ENCODE peak calls at places on chromosomes 12 and 14, in eight cellular contexts. One of them, this sample, is unnamed.
A peak's percentile ranks its signal among the peaks of the same experiment; 100 is the strongest.

GRCh38 chr12:68440068-68440581 is 108.0 kb upstream of the MDM1 start:
- DNase-seq in mammary epithelial cell: peak; percentile 69
- DNase-seq in fibroblast of lung: peak; percentile 24
- DNase-seq in colonic mucosa: no peak
- DNase-seq in neural progenitor cell: no peak
- DNase-seq in IMR-90: peak; percentile 70
- DNase-seq in MM.1S: no peak
- DNase-seq in HCT116: no peak
- DNase-seq in this sample: peak; percentile 61

GRCh38 chr14:100393906-100394732 is 71.0 kb downstream of the SLC25A47 start:
- DNase-seq in mammary epithelial cell: no peak
- DNase-seq in fibroblast of lung: no peak
- DNase-seq in colonic mucosa: no peak
- DNase-seq in neural progenitor cell: no peak
- DNase-seq in IMR-90: no peak
- DNase-seq in MM.1S: no peak
- DNase-seq in HCT116: no peak
- DNase-seq in this sample: no peak

GRCh38 chr12:114612062-114612461 is 71.9 kb downstream of the TBX3 start:
- DNase-seq in mammary epithelial cell: no peak
- DNase-seq in fibroblast of lung: no peak
- DNase-seq in colonic mucosa: no peak
- DNase-seq in neural progenitor cell: no peak
- DNase-seq in IMR-90: no peak
- DNase-seq in MM.1S: no peak
- DNase-seq in HCT116: no peak
- DNase-seq in this sample: no peak

GRCh38 chr12:132700212-132700913 is 10.3 kb upstream of the PGAM5 start:
- DNase-seq in mammary epithelial cell: no peak
- DNase-seq in fibroblast of lung: peak; percentile 42
- DNase-seq in colonic mucosa: no peak
- DNase-seq in neural progenitor cell: no peak
- DNase-seq in IMR-90: peak; percentile 35
- DNase-seq in MM.1S: no peak
- DNase-seq in HCT116: no peak
- DNase-seq in this sample: peak; percentile 19

GRCh38 chr12:109488051-109488665 is 10.7 kb downstream of the UBE3B start:
- DNase-seq in mammary epithelial cell: no peak
- DNase-seq in fibroblast of lung: no peak
- DNase-seq in colonic mucosa: no peak
- DNase-seq in neural progenitor cell: no peak
- DNase-seq in IMR-90: peak; percentile 34
- DNase-seq in MM.1S: no peak
- DNase-seq in HCT116: no peak
- DNase-seq in this sample: no peak

GRCh38 chr12:103504606-103505005 is 8.8 kb upstream of the C12orf42 start:
- DNase-seq in mammary epithelial cell: no peak
- DNase-seq in fibroblast of lung: no peak
- DNase-seq in colonic mucosa: no peak
- DNase-seq in neural progenitor cell: no peak
- DNase-seq in IMR-90: no peak
- DNase-seq in MM.1S: no peak
- DNase-seq in HCT116: no peak
- DNase-seq in this sample: no peak

GRCh38 chr14:68908201-68908600 is 70.9 kb downstream of the ACTN1 start:
- DNase-seq in mammary epithelial cell: no peak
- DNase-seq in fibroblast of lung: no peak
- DNase-seq in colonic mucosa: no peak
- DNase-seq in neural progenitor cell: no peak
- DNase-seq in IMR-90: no peak
- DNase-seq in MM.1S: no peak
- DNase-seq in HCT116: no peak
- DNase-seq in this sample: no peak

GRCh38 chr14:50421499-50421898 is 24.8 kb upstream of the CDKL1 start:
- DNase-seq in mammary epithelial cell: no peak
- DNase-seq in fibroblast of lung: no peak
- DNase-seq in colonic mucosa: no peak
- DNase-seq in neural progenitor cell: no peak
- DNase-seq in IMR-90: no peak
- DNase-seq in MM.1S: no peak
- DNase-seq in HCT116: no peak
- DNase-seq in this sample: no peak

GRCh38 chr12:47097276-47097896 is 17.6 kb upstream of the AMIGO2 start:
- DNase-seq in mammary epithelial cell: peak; percentile 50
- DNase-seq in fibroblast of lung: peak; percentile 54
- DNase-seq in colonic mucosa: no peak
- DNase-seq in neural progenitor cell: no peak
- DNase-seq in IMR-90: peak; percentile 62
- DNase-seq in MM.1S: no peak
- DNase-seq in HCT116: no peak
- DNase-seq in this sample: peak; percentile 49

GRCh38 chr12:90090929-90091651 is 382.5 kb upstream of the ATP2B1 start:
- DNase-seq in mammary epithelial cell: peak; percentile 98
- DNase-seq in fibroblast of lung: peak; percentile 96
- DNase-seq in colonic mucosa: peak; percentile 77
- DNase-seq in neural progenitor cell: peak; percentile 76
- DNase-seq in IMR-90: peak; percentile 94
- DNase-seq in MM.1S: no peak
- DNase-seq in HCT116: peak; percentile 97
- DNase-seq in this sample: peak; percentile 87

GRCh38 chr12:24839268-24839791 is 109.6 kb downstream of the BCAT1 start:
- DNase-seq in mammary epithelial cell: no peak
- DNase-seq in fibroblast of lung: no peak
- DNase-seq in colonic mucosa: no peak
- DNase-seq in neural progenitor cell: no peak
- DNase-seq in IMR-90: no peak
- DNase-seq in MM.1S: no peak
- DNase-seq in HCT116: no peak
- DNase-seq in this sample: peak; percentile 19

GRCh38 chr12:12240671-12241345 is 26.0 kb downstream of the LRP6 start:
- DNase-seq in mammary epithelial cell: peak; percentile 77
- DNase-seq in fibroblast of lung: peak; percentile 40
- DNase-seq in colonic mucosa: no peak
- DNase-seq in neural progenitor cell: peak; percentile 78
- DNase-seq in IMR-90: peak; percentile 66
- DNase-seq in MM.1S: no peak
- DNase-seq in HCT116: no peak
- DNase-seq in this sample: no peak

GRCh38 chr12:116392061-116392460 is 114.6 kb upstream of the MED13L start:
- DNase-seq in mammary epithelial cell: no peak
- DNase-seq in fibroblast of lung: peak; percentile 28
- DNase-seq in colonic mucosa: no peak
- DNase-seq in neural progenitor cell: no peak
- DNase-seq in IMR-90: peak; percentile 33
- DNase-seq in MM.1S: no peak
- DNase-seq in HCT116: no peak
- DNase-seq in this sample: no peak

GRCh38 chr12:40336573-40337199 is 111.9 kb downstream of the LRRK2 start:
- DNase-seq in mammary epithelial cell: no peak
- DNase-seq in fibroblast of lung: peak; percentile 15
- DNase-seq in colonic mucosa: no peak
- DNase-seq in neural progenitor cell: no peak
- DNase-seq in IMR-90: peak; percentile 5
- DNase-seq in MM.1S: peak; percentile 34
- DNase-seq in HCT116: no peak
- DNase-seq in this sample: peak; percentile 56

GRCh38 chr12:77179515-77179914 is 114.1 kb upstream of the E2F7 start:
- DNase-seq in mammary epithelial cell: no peak
- DNase-seq in fibroblast of lung: no peak
- DNase-seq in colonic mucosa: no peak
- DNase-seq in neural progenitor cell: no peak
- DNase-seq in IMR-90: no peak
- DNase-seq in MM.1S: no peak
- DNase-seq in HCT116: no peak
- DNase-seq in this sample: no peak
- H3K9ac ChIP-seq in mammary epithelial cell: no peak overlapping the region
- H3K9ac ChIP-seq in fibroblast of lung: no peak overlapping the region
- H3K9ac ChIP-seq in colonic mucosa: no peak overlapping the region
- H3K9ac ChIP-seq in neural progenitor cell: no peak overlapping the region
- H3K9ac ChIP-seq in IMR-90: no peak overlapping the region
- H3K9ac ChIP-seq in MM.1S: no peak overlapping the region
- H3K9ac ChIP-seq in HCT116: no peak overlapping the region
- H3K9ac ChIP-seq in this sample: no peak overlapping the region

GRCh38 chr14:89721991-89722390 is 232.5 kb downstream of the EFCAB11 start:
- DNase-seq in mammary epithelial cell: no peak
- DNase-seq in fibroblast of lung: peak; percentile 18
- DNase-seq in colonic mucosa: no peak
- DNase-seq in neural progenitor cell: no peak
- DNase-seq in IMR-90: no peak
- DNase-seq in MM.1S: no peak
- DNase-seq in HCT116: no peak
- DNase-seq in this sample: no peak

GRCh38 chr14:89720076-89720687 is 234.3 kb downstream of the EFCAB11 start:
- DNase-seq in mammary epithelial cell: no peak
- DNase-seq in fibroblast of lung: no peak
- DNase-seq in colonic mucosa: no peak
- DNase-seq in neural progenitor cell: no peak
- DNase-seq in IMR-90: no peak
- DNase-seq in MM.1S: no peak
- DNase-seq in HCT116: no peak
- DNase-seq in this sample: no peak

GRCh38 chr14:89719371-89720075 is 235.0 kb downstream of the EFCAB11 start:
- DNase-seq in mammary epithelial cell: no peak
- DNase-seq in fibroblast of lung: no peak
- DNase-seq in colonic mucosa: no peak
- DNase-seq in neural progenitor cell: no peak
- DNase-seq in IMR-90: no peak
- DNase-seq in MM.1S: peak; percentile 66
- DNase-seq in HCT116: no peak
- DNase-seq in this sample: no peak

GRCh38 chr14:89720741-89721315 is 233.7 kb downstream of the EFCAB11 start:
- DNase-seq in mammary epithelial cell: no peak
- DNase-seq in fibroblast of lung: no peak
- DNase-seq in colonic mucosa: no peak
- DNase-seq in neural progenitor cell: no peak
- DNase-seq in IMR-90: no peak
- DNase-seq in MM.1S: peak; percentile 65
- DNase-seq in HCT116: no peak
- DNase-seq in this sample: no peak

DNA sequence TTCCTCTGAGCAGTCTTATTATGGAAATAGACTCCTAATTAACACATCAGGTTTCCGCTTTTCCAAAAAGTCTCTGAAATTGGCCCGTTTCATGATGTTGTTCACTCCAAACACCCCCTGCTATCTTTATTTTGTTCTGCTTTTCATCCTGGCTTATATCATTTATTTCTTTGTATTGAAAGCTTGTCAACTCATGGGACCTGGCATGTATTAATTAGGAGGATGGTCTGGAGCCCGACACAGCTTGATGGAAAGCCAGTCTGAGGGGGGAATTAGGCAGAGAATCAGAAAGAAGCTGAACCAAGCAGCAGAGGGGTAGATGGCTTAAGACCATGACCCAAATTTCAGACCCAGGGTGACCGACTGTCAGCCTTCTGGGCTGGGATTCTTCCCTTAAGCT is 233.2 kb downstream of the EFCAB11 start:
- DNase-seq in mammary epithelial cell: no peak
- DNase-seq in fibroblast of lung: no peak
- DNase-seq in colonic mucosa: no peak
- DNase-seq in neural progenitor cell: no peak
- DNase-seq in IMR-90: no peak
- DNase-seq in MM.1S: no peak
- DNase-seq in HCT116: no peak
- DNase-seq in this sample: no peak
- H3K4me3 ChIP-seq in mammary epithelial cell: no peak overlapping the region
- H3K4me3 ChIP-seq in fibroblast of lung: no peak overlapping the region
- H3K4me3 ChIP-seq in colonic mucosa: no peak overlapping the region
- H3K4me3 ChIP-seq in neural progenitor cell: no peak overlapping the region
- H3K4me3 ChIP-seq in IMR-90: no peak overlapping the region
- H3K4me3 ChIP-seq in MM.1S: no peak overlapping the region
- H3K4me3 ChIP-seq in HCT116: no peak overlapping the region
- H3K4me3 ChIP-seq in this sample: no peak overlapping the region

GRCh38 chr12:127539499-127539898 is 727.5 kb upstream of the TMEM132C start:
- DNase-seq in mammary epithelial cell: no peak
- DNase-seq in fibroblast of lung: no peak
- DNase-seq in colonic mucosa: no peak
- DNase-seq in neural progenitor cell: peak; percentile 6
- DNase-seq in IMR-90: no peak
- DNase-seq in MM.1S: no peak
- DNase-seq in HCT116: no peak
- DNase-seq in this sample: no peak
- H3K9ac ChIP-seq in mammary epithelial cell: no peak overlapping the region
- H3K9ac ChIP-seq in fibroblast of lung: no peak overlapping the region
- H3K9ac ChIP-seq in colonic mucosa: no peak overlapping the region
- H3K9ac ChIP-seq in neural progenitor cell: no peak overlapping the region
- H3K9ac ChIP-seq in IMR-90: no peak overlapping the region
- H3K9ac ChIP-seq in MM.1S: no peak overlapping the region
- H3K9ac ChIP-seq in HCT116: no peak overlapping the region
- H3K9ac ChIP-seq in this sample: no peak overlapping the region

GRCh38 chr14:75259510-75259855 is 19.1 kb upstream of the FOS start:
- DNase-seq in mammary epithelial cell: no peak
- DNase-seq in fibroblast of lung: peak; percentile 75
- DNase-seq in colonic mucosa: no peak
- DNase-seq in neural progenitor cell: no peak
- DNase-seq in IMR-90: peak; percentile 77
- DNase-seq in MM.1S: no peak
- DNase-seq in HCT116: no peak
- DNase-seq in this sample: no peak

GRCh38 chr14:75262641-75263040 is 16.0 kb upstream of the FOS start:
- DNase-seq in mammary epithelial cell: no peak
- DNase-seq in fibroblast of lung: no peak
- DNase-seq in colonic mucosa: no peak
- DNase-seq in neural progenitor cell: no peak
- DNase-seq in IMR-90: no peak
- DNase-seq in MM.1S: no peak
- DNase-seq in HCT116: no peak
- DNase-seq in this sample: no peak

GRCh38 chr14:75258079-75258802 is 20.4 kb upstream of the FOS start:
- DNase-seq in mammary epithelial cell: no peak
- DNase-seq in fibroblast of lung: peak; percentile 87
- DNase-seq in colonic mucosa: peak; percentile 45
- DNase-seq in neural progenitor cell: no peak
- DNase-seq in IMR-90: peak; percentile 59
- DNase-seq in MM.1S: no peak
- DNase-seq in HCT116: no peak
- DNase-seq in this sample: peak; percentile 82

GRCh38 chr14:75258803-75259509 is 19.7 kb upstream of the FOS start:
- DNase-seq in mammary epithelial cell: peak; percentile 100
- DNase-seq in fibroblast of lung: peak; percentile 100
- DNase-seq in colonic mucosa: peak; percentile 100
- DNase-seq in neural progenitor cell: peak; percentile 100
- DNase-seq in IMR-90: peak; percentile 100
- DNase-seq in MM.1S: peak; percentile 94
- DNase-seq in HCT116: peak; percentile 99
- DNase-seq in this sample: peak; percentile 99

DNA sequence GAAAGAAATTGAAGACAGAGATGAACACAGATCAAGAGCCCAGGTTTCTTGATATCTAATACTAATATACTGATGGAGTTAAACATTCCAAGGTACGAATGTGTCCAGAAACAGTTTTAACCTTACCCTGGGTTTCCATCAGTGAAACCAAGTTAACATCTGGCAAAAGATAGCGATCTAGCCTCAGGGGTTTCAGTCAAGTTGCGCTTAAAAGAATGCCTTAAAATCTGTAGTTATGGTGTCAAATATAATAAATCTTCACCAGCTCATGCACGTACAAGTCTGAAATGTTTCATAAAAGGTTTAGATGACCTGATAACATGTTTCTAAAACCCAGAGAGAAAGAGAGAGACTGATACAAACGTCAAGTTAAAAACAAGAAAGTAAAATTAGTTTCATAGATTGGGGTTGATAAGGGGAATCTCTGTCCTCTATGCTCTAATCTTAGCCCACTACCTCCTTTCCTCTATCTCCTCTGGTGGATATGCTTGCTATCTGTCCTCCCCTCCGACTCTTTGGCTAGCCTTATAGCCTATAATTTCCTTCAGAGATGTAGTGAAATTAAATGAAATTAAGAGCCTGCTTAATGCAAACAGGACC is 18.6 kb upstream of the FOS start:
- DNase-seq in mammary epithelial cell: peak; percentile 69
- DNase-seq in fibroblast of lung: no peak
- DNase-seq in colonic mucosa: no peak
- DNase-seq in neural progenitor cell: no peak
- DNase-seq in IMR-90: no peak
- DNase-seq in MM.1S: no peak
- DNase-seq in HCT116: no peak
- DNase-seq in this sample: peak; percentile 80
- H3K4me3 ChIP-seq in mammary epithelial cell: no peak overlapping the region
- H3K4me3 ChIP-seq in fibroblast of lung: no peak overlapping the region
- H3K4me3 ChIP-seq in colonic mucosa: no peak overlapping the region
- H3K4me3 ChIP-seq in neural progenitor cell: peak overlapping the region; percentile 28
- H3K4me3 ChIP-seq in IMR-90: no peak overlapping the region
- H3K4me3 ChIP-seq in MM.1S: no peak overlapping the region
- H3K4me3 ChIP-seq in HCT116: no peak overlapping the region
- H3K4me3 ChIP-seq in this sample: no peak overlapping the region